ENCODE peak calls at places on chromosomes 11 and 22, in six cellular contexts. W, A, E, O, G and L are unnamed samples.

GRCh38 chr11:57616595-57616994 is 19.1 kb downstream of the SERPING1 start:
- DNase-seq in G (no peak), O (no peak), A (no peak), E (no peak), W (no peak), L (no peak)

GRCh38 chr22:50018608-50019291 is 6.2 kb upstream of the IL17REL start:
- DNase-seq in A (no peak), G (no peak), O (no peak), W (no peak), E (no peak), L (no peak)

GRCh38 chr22:26887456-26887855 is 230.1 kb downstream of the MIAT start:
- DNase-seq in G (no peak), A (no peak), W (no peak), O (no peak), E (no peak), L (no peak)

GRCh38 chr22:46149998-46150549 is at the start of gene PPARA:
- DNase-seq in W (peak; percentile 98), G (peak; percentile 89), E (peak; percentile 93), O (peak; percentile 84), A (peak; percentile 68), L (no peak)

GRCh38 chr22:24039046-24039445 is 27.9 kb downstream of the CABIN1 start:
- DNase-seq in E (no peak), W (no peak), G (no peak), A (no peak), O (no peak), L (no peak)

GRCh38 chr11:11215944-11216343 is 137.1 kb downstream of the CSNK2A3 start:
- DNase-seq in W (no peak), G (no peak), O (no peak), A (no peak), E (no peak), L (no peak)

GRCh38 chr22:22941831-22942510 is 54.4 kb downstream of the IGLL5 start:
- DNase-seq in W (peak; percentile 41), E (no peak), O (peak; percentile 6), G (peak; percentile 15), A (no peak), L (no peak)

GRCh38 chr11:11640152-11640551 is 18.3 kb upstream of the GALNT18 start:
- DNase-seq in G (no peak), A (no peak), E (no peak), W (no peak), O (no peak), L (no peak)

GRCh38 chr11:122981388-122982264 is at the start of gene BSX:
- DNase-seq in W (peak; percentile 84), A (peak; percentile 41), O (peak; percentile 64), G (no peak), E (peak; percentile 47), L (peak; percentile 62)

GRCh38 chr11:79393362-79394043 is 47.3 kb downstream of the TENM4 start:
- DNase-seq in A (no peak), W (no peak), E (no peak), O (no peak), G (no peak), L (no peak)

GRCh38 chr22:31968022-31968421 is 23.7 kb downstream of the YWHAH start:
- DNase-seq in A (no peak), W (no peak), E (no peak), O (no peak), G (no peak), L (no peak)

GRCh38 chr11:42234381-42235035 is 775.1 kb upstream of the LRRC4C start:
- DNase-seq in A (no peak), O (no peak), W (no peak), G (no peak), E (no peak), L (no peak)

GRCh38 chr22:39518996-39519680 is 1.2 kb upstream of the ATF4 start:
- DNase-seq in G (no peak), E (no peak), O (no peak), A (peak; percentile 10), W (no peak), L (no peak)

GRCh38 chr11:62687508-62688396 is 1.6 kb downstream of the LRRN4CL start:
- DNase-seq in G (no peak), O (no peak), A (no peak), E (peak; percentile 27), W (no peak), L (no peak)

GRCh38 chr11:6357222-6357621 is 33.1 kb upstream of the SMPD1 start:
- DNase-seq in A (no peak), O (peak; percentile 46), E (peak; percentile 69), W (no peak), G (no peak), L (no peak)

GRCh38 chr11:134533511-134533910 is 121.5 kb upstream of the B3GAT1 start:
- DNase-seq in A (no peak), E (no peak), W (no peak), O (no peak), G (no peak), L (peak; percentile 11)

GRCh38 chr22:33658775-33659174 is 261.5 kb downstream of the LARGE1 start:
- DNase-seq in W (no peak), E (peak; percentile 31), O (peak; percentile 55), G (no peak), A (no peak), L (no peak)

GRCh38 chr11:118291453-118291852 is 13.1 kb upstream of the CD3E start:
- DNase-seq in G (no peak), A (no peak), O (no peak), W (no peak), E (no peak), L (no peak)

GRCh38 chr11:110463153-110463552 is 33.4 kb downstream of the FDX1 start:
- DNase-seq in E (peak; percentile 51), A (no peak), O (no peak), G (no peak), W (no peak), L (no peak)

GRCh38 chr11:47248304-47248663 is 330 bp downstream of the ACP2 start:
- DNase-seq in G (no peak), O (no peak), A (no peak), E (no peak), W (no peak), L (no peak)

GRCh38 chr11:45042560-45042959 is 91.9 kb upstream of the TP53I11 start:
- DNase-seq in W (no peak), G (no peak), O (no peak), A (no peak), E (no peak), L (no peak)

GRCh38 chr11:17827006-17827405 is 92.4 kb downstream of the KCNC1 start:
- DNase-seq in O (no peak), A (no peak), W (no peak), E (no peak), G (no peak), L (no peak)

GRCh38 chr11:47514825-47515647 is 37.9 kb downstream of the CELF1 start:
- DNase-seq in A (no peak), E (no peak), W (no peak), G (no peak), O (peak; percentile 52), L (no peak)

GRCh38 chr11:128450882-128451647 is 136.3 kb downstream of the ETS1 start:
- DNase-seq in E (no peak), O (no peak), A (no peak), G (no peak), W (no peak), L (no peak)
- H3K4me3 ChIP-seq in E (peak overlapping the region; percentile 54), O (no peak overlapping the region), A (no peak overlapping the region), G (no peak overlapping the region), W (no peak overlapping the region), L (no peak overlapping the region)

GRCh38 chr22:41481131-41481830 is 12.4 kb downstream of the ACO2 start:
- DNase-seq in G (no peak), A (no peak), E (peak; percentile 53), W (no peak), O (peak; percentile 75), L (no peak)

GRCh38 chr22:41479671-41480396 is 10.9 kb downstream of the ACO2 start:
- DNase-seq in G (no peak), W (no peak), E (no peak), A (no peak), O (no peak), L (no peak)

GRCh38 chr22:41478891-41479521 is 10.1 kb downstream of the ACO2 start:
- DNase-seq in E (peak; percentile 79), A (no peak), O (peak; percentile 83), G (no peak), W (no peak), L (no peak)

GRCh38 chr22:41481925-41482318 is 13.0 kb downstream of the ACO2 start:
- DNase-seq in E (no peak), G (no peak), W (no peak), O (no peak), A (no peak), L (no peak)

GRCh38 chr22:41480397-41480735 is 11.4 kb downstream of the ACO2 start:
- DNase-seq in A (no peak), W (no peak), G (no peak), E (no peak), O (no peak), L (no peak)
- H3K4me1 ChIP-seq in A (no peaks in the 10 kb centered on the region), W (no peaks in the 10 kb centered on the region), G (peaks cover 18% of the 10 kb centered on the region), E (peaks cover 80% of the 10 kb centered on the region), O (peaks cover 39% of the 10 kb centered on the region), L (no peaks in the 10 kb centered on the region)

GRCh38 chr11:64864473-64865285 is 13.7 kb downstream of the EHD1 start:
- DNase-seq in O (peak; percentile 75), A (no peak), W (no peak), E (peak; percentile 80), G (peak; percentile 59), L (peak; percentile 70)

GRCh38 chr11:64864135-64864472 is 14.3 kb downstream of the EHD1 start:
- DNase-seq in O (no peak), E (peak; percentile 53), A (no peak), G (no peak), W (no peak), L (no peak)

GRCh38 chr11:64863381-64864060 is 14.9 kb downstream of the EHD1 start:
- DNase-seq in A (no peak), G (no peak), O (no peak), E (no peak), W (no peak), L (no peak)

GRCh38 chr11:64866173-64866491 is 12.3 kb downstream of the EHD1 start:
- DNase-seq in W (no peak), G (no peak), E (no peak), O (no peak), A (no peak), L (no peak)

GRCh38 chr11:64865286-64866172 is 12.9 kb downstream of the EHD1 start:
- DNase-seq in A (no peak), E (peak; percentile 38), G (peak; percentile 57), O (no peak), W (no peak), L (no peak)
- H3K4me3 ChIP-seq in A (peak overlapping the region; percentile 45), E (peak overlapping the region; percentile 46), G (peak overlapping the region; percentile 27), O (no peak overlapping the region), W (no peak overlapping the region), L (no peak overlapping the region)

DNA sequence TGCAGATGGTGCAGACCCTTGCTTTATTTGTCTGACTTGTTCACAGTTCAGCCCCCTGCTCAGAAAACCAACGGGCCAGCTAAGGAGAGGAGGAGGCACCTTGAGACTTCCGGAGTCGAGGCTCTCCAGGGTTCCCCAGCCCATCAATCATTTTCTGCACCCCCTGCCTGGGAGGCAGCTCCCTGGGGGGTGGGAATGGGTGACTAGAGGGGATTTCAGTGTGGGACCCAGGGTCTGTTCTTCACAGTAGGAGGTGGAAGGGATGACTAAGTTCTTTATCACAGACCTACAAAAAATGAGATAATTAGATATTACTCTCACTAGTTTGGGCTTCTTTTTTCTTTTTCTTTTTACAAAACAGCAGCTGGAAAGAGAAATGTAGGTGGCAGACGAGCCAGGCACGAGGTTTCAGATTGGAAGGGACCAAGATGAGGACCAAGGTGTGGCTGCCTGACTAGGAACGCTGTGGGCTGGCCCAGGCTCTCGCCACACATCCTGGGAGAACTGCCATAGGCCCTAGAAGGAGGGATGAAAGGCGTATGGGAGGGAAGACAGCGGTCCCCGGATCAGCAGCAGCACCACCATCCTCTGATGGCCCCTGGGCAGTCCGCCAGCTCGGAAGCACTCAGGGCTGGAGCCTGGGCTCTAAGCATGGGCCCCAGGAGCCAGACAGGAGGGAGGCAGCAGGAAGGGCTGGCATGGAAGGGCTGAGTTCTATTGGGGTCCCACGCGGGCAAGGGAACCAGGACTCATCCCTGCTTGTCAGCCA is 14.2 kb downstream of the TXN2 start:
- DNase-seq in O (no peak), E (peak; percentile 48), W (no peak), G (no peak), A (no peak), L (no peak)
- H3K4me1 ChIP-seq in O (peaks cover 39% of the 10 kb centered on the region), E (peaks cover 80% of the 10 kb centered on the region), W (peaks cover 28% of the 10 kb centered on the region), G (no peaks in the 10 kb centered on the region), A (peaks cover 6% of the 10 kb centered on the region), L (peaks cover 77% of the 10 kb centered on the region)